ENCODE peak calls at places on chromosomes 12 and 14, in nine cellular contexts. One of them, this sample, is unnamed.

GRCh38 chr12:111578971-111579340 is 20.2 kb downstream of the ATXN2 start:
- DNase-seq in sigmoid colon: no peak
- DNase-seq in endothelial cell of umbilical vein: no peak
- DNase-seq in A549: no peak
- DNase-seq in HepG2: no peak
- DNase-seq in adrenal gland: no peak
- DNase-seq in heart left ventricle: no peak
- DNase-seq in IMR-90: no peak
- DNase-seq in Peyer's patch: no peak
- DNase-seq in this sample: no peak

GRCh38 chr12:65152586-65152985 is 16.8 kb upstream of the LEMD3 start:
- DNase-seq in sigmoid colon: no peak
- DNase-seq in endothelial cell of umbilical vein: no peak
- DNase-seq in A549: no peak
- DNase-seq in HepG2: no peak
- DNase-seq in adrenal gland: no peak
- DNase-seq in heart left ventricle: no peak
- DNase-seq in IMR-90: no peak
- DNase-seq in Peyer's patch: no peak
- DNase-seq in this sample: no peak

GRCh38 chr12:11958216-11959091 is 112.3 kb upstream of the BCL2L14 start:
- DNase-seq in sigmoid colon: no peak
- DNase-seq in endothelial cell of umbilical vein: peak; percentile 83
- DNase-seq in A549: peak; percentile 42
- DNase-seq in HepG2: peak; percentile 8
- DNase-seq in adrenal gland: no peak
- DNase-seq in heart left ventricle: no peak
- DNase-seq in IMR-90: peak; percentile 95
- DNase-seq in Peyer's patch: no peak
- DNase-seq in this sample: no peak

GRCh38 chr14:22887260-22887989 is 4.4 kb downstream of the REM2 start:
- DNase-seq in sigmoid colon: peak; percentile 80
- DNase-seq in endothelial cell of umbilical vein: no peak
- DNase-seq in A549: peak; percentile 67
- DNase-seq in HepG2: no peak
- DNase-seq in adrenal gland: peak; percentile 82
- DNase-seq in heart left ventricle: no peak
- DNase-seq in IMR-90: peak; percentile 75
- DNase-seq in Peyer's patch: peak; percentile 87
- DNase-seq in this sample: peak; percentile 82

GRCh38 chr14:22689186-22689585 is 45.0 kb upstream of the OR6J1 start:
- DNase-seq in sigmoid colon: no peak
- DNase-seq in endothelial cell of umbilical vein: peak; percentile 96
- DNase-seq in A549: no peak
- DNase-seq in HepG2: peak; percentile 91
- DNase-seq in adrenal gland: no peak
- DNase-seq in heart left ventricle: no peak
- DNase-seq in IMR-90: peak; percentile 92
- DNase-seq in Peyer's patch: no peak
- DNase-seq in this sample: no peak

GRCh38 chr14:75980856-75981255 is 939 bp downstream of the TGFB3 start:
- DNase-seq in sigmoid colon: peak; percentile 76
- DNase-seq in endothelial cell of umbilical vein: no peak
- DNase-seq in A549: no peak
- DNase-seq in HepG2: no peak
- DNase-seq in adrenal gland: no peak
- DNase-seq in heart left ventricle: no peak
- DNase-seq in IMR-90: no peak
- DNase-seq in Peyer's patch: no peak
- DNase-seq in this sample: peak; percentile 49

GRCh38 chr12:124713436-124714082 is 146.1 kb upstream of the NCOR2 start:
- DNase-seq in sigmoid colon: peak; percentile 81
- DNase-seq in endothelial cell of umbilical vein: peak; percentile 96
- DNase-seq in A549: no peak
- DNase-seq in HepG2: no peak
- DNase-seq in adrenal gland: peak; percentile 60
- DNase-seq in heart left ventricle: peak; percentile 45
- DNase-seq in IMR-90: peak; percentile 89
- DNase-seq in Peyer's patch: no peak
- DNase-seq in this sample: no peak

GRCh38 chr12:38666425-38666824 is 239.0 kb downstream of the CPNE8 start:
- DNase-seq in sigmoid colon: no peak
- DNase-seq in endothelial cell of umbilical vein: no peak
- DNase-seq in A549: no peak
- DNase-seq in HepG2: no peak
- DNase-seq in adrenal gland: no peak
- DNase-seq in heart left ventricle: no peak
- DNase-seq in IMR-90: no peak
- DNase-seq in Peyer's patch: no peak
- DNase-seq in this sample: no peak

GRCh38 chr12:67957383-67957782 is 31.9 kb upstream of the IFNG-AS1 start:
- DNase-seq in sigmoid colon: no peak
- DNase-seq in endothelial cell of umbilical vein: no peak
- DNase-seq in A549: no peak
- DNase-seq in HepG2: no peak
- DNase-seq in adrenal gland: no peak
- DNase-seq in heart left ventricle: no peak
- DNase-seq in IMR-90: no peak
- DNase-seq in Peyer's patch: no peak
- DNase-seq in this sample: no peak

GRCh38 chr12:124006582-124007170 is 33.7 kb downstream of the ZNF664 start:
- DNase-seq in sigmoid colon: no peak
- DNase-seq in endothelial cell of umbilical vein: no peak
- DNase-seq in A549: no peak
- DNase-seq in HepG2: no peak
- DNase-seq in adrenal gland: no peak
- DNase-seq in heart left ventricle: no peak
- DNase-seq in IMR-90: no peak
- DNase-seq in Peyer's patch: no peak
- DNase-seq in this sample: no peak

GRCh38 chr14:44505588-44505987 is 1.5 kb downstream of the FSCB start:
- DNase-seq in sigmoid colon: no peak
- DNase-seq in endothelial cell of umbilical vein: no peak
- DNase-seq in A549: no peak
- DNase-seq in HepG2: no peak
- DNase-seq in adrenal gland: no peak
- DNase-seq in heart left ventricle: no peak
- DNase-seq in IMR-90: no peak
- DNase-seq in Peyer's patch: no peak
- DNase-seq in this sample: no peak

GRCh38 chr12:70327541-70327940 is 38.5 kb upstream of the KCNMB4 start:
- DNase-seq in sigmoid colon: no peak
- DNase-seq in endothelial cell of umbilical vein: no peak
- DNase-seq in A549: no peak
- DNase-seq in HepG2: no peak
- DNase-seq in adrenal gland: no peak
- DNase-seq in heart left ventricle: no peak
- DNase-seq in IMR-90: no peak
- DNase-seq in Peyer's patch: no peak
- DNase-seq in this sample: no peak

GRCh38 chr12:65649126-65649525 is 175.2 kb upstream of the HMGA2 start:
- DNase-seq in sigmoid colon: no peak
- DNase-seq in endothelial cell of umbilical vein: peak; percentile 98
- DNase-seq in A549: peak; percentile 72
- DNase-seq in HepG2: no peak
- DNase-seq in adrenal gland: peak; percentile 31
- DNase-seq in heart left ventricle: no peak
- DNase-seq in IMR-90: peak; percentile 100
- DNase-seq in Peyer's patch: peak; percentile 61
- DNase-seq in this sample: peak; percentile 28

GRCh38 chr12:74337951-74338350 is 199.7 kb upstream of the ATXN7L3B start:
- DNase-seq in sigmoid colon: no peak
- DNase-seq in endothelial cell of umbilical vein: peak; percentile 81
- DNase-seq in A549: peak; percentile 10
- DNase-seq in HepG2: peak; percentile 9
- DNase-seq in adrenal gland: no peak
- DNase-seq in heart left ventricle: no peak
- DNase-seq in IMR-90: peak; percentile 64
- DNase-seq in Peyer's patch: no peak
- DNase-seq in this sample: no peak

GRCh38 chr14:29993148-29993547 is 65.5 kb upstream of the PRKD1 start:
- DNase-seq in sigmoid colon: no peak
- DNase-seq in endothelial cell of umbilical vein: no peak
- DNase-seq in A549: no peak
- DNase-seq in HepG2: no peak
- DNase-seq in adrenal gland: no peak
- DNase-seq in heart left ventricle: no peak
- DNase-seq in IMR-90: no peak
- DNase-seq in Peyer's patch: no peak
- DNase-seq in this sample: no peak

GRCh38 chr12:55842681-55843429 is at the start of gene MMP19:
- DNase-seq in sigmoid colon: peak; percentile 76
- DNase-seq in endothelial cell of umbilical vein: no peak
- DNase-seq in A549: no peak
- DNase-seq in HepG2: peak; percentile 46
- DNase-seq in adrenal gland: peak; percentile 35
- DNase-seq in heart left ventricle: no peak
- DNase-seq in IMR-90: peak; percentile 82
- DNase-seq in Peyer's patch: no peak
- DNase-seq in this sample: no peak

GRCh38 chr12:65121049-65121955 is at the start of gene WIF1:
- DNase-seq in sigmoid colon: peak; percentile 60
- DNase-seq in endothelial cell of umbilical vein: peak; percentile 22
- DNase-seq in A549: no peak
- DNase-seq in HepG2: no peak
- DNase-seq in adrenal gland: peak; percentile 5
- DNase-seq in heart left ventricle: peak; percentile 19
- DNase-seq in IMR-90: no peak
- DNase-seq in Peyer's patch: peak; percentile 46
- DNase-seq in this sample: peak; percentile 39

GRCh38 chr12:123987022-123987421 is 14.0 kb downstream of the ZNF664 start:
- DNase-seq in sigmoid colon: no peak
- DNase-seq in endothelial cell of umbilical vein: no peak
- DNase-seq in A549: no peak
- DNase-seq in HepG2: no peak
- DNase-seq in adrenal gland: no peak
- DNase-seq in heart left ventricle: no peak
- DNase-seq in IMR-90: no peak
- DNase-seq in Peyer's patch: no peak
- DNase-seq in this sample: no peak

GRCh38 chr12:72272731-72273498 is 745 bp downstream of the TRHDE start:
- DNase-seq in sigmoid colon: no peak
- DNase-seq in endothelial cell of umbilical vein: no peak
- DNase-seq in A549: no peak
- DNase-seq in HepG2: no peak
- DNase-seq in adrenal gland: no peak
- DNase-seq in heart left ventricle: peak; percentile 16
- DNase-seq in IMR-90: peak; percentile 58
- DNase-seq in Peyer's patch: no peak
- DNase-seq in this sample: no peak
- TF ChIP-seq POLR2A in sigmoid colon: no peak
- TF ChIP-seq POLR2A in endothelial cell of umbilical vein: no peak
- TF ChIP-seq POLR2A in A549: no peak
- TF ChIP-seq POLR2A in HepG2: no peak
- TF ChIP-seq POLR2A in adrenal gland: no peak
- TF ChIP-seq POLR2A in heart left ventricle: no peak
- TF ChIP-seq POLR2A in IMR-90: peak; percentile 41
- TF ChIP-seq POLR2A in Peyer's patch: no peak
- TF ChIP-seq POLR2A in this sample: no peak

GRCh38 chr12:666066-666465 is 2.8 kb upstream of the NINJ2 start:
- DNase-seq in sigmoid colon: no peak
- DNase-seq in endothelial cell of umbilical vein: no peak
- DNase-seq in A549: no peak
- DNase-seq in HepG2: no peak
- DNase-seq in adrenal gland: no peak
- DNase-seq in heart left ventricle: no peak
- DNase-seq in IMR-90: no peak
- DNase-seq in Peyer's patch: no peak
- DNase-seq in this sample: no peak
- H3K4me1 ChIP-seq in sigmoid colon: peaks cover 16% of the 10 kb centered on the region
- H3K4me1 ChIP-seq in endothelial cell of umbilical vein: no peaks in the 10 kb centered on the region
- H3K4me1 ChIP-seq in A549: peaks cover 14% of the 10 kb centered on the region
- H3K4me1 ChIP-seq in HepG2: peaks cover 46% of the 10 kb centered on the region
- H3K4me1 ChIP-seq in adrenal gland: peaks cover 9% of the 10 kb centered on the region
- H3K4me1 ChIP-seq in heart left ventricle: peaks cover 25% of the 10 kb centered on the region
- H3K4me1 ChIP-seq in IMR-90: no peaks in the 10 kb centered on the region
- H3K4me1 ChIP-seq in Peyer's patch: no peaks in the 10 kb centered on the region
- H3K4me1 ChIP-seq in this sample: peaks cover 4% of the 10 kb centered on the region

DNA sequence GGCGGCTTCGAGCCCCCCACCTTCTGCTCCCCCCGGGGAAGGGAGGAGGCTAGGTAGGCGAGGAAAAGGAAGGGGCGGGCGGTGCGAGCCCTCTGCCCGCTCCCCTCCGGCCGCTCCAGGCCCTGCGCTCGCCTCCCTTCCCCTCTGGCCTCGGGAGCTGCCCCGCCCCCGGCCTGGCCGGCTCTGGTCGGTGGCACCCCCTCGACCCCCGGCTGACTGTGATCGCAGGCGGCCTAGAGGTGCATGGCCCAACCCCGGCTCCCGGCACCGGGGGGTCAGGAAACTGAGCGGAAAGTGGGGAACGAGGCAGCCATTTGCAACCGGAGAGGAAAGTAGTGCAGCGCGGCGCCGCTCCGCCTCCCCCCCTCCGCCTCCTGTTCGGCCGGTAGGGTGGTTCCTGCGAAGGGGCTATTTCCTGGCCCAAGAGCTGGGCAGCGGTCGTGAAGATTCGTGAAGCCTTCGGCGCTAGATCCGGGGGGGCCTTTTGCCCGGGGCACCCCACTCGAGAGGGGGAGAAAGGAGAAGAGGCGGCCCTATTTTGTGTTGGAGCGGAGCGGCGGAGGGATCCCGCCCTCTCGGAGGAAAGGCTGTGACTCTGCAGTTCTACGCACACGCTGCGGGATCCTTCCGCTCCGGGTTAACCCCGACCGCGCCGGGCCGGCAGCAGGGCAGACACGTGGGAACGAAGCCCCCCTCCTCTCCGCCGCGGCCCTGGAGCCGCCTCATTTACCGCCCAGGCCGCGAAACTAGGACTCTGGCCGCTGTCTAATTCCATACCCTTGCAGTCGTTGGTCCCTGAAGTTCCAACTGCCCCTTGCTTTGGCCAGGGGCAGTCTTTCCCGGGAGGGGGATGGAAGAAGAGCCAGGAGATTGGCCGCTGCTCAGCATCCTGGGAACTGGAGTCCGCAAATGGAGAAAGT is at the start of gene KMT2D:
- DNase-seq in sigmoid colon: peak; percentile 96
- DNase-seq in endothelial cell of umbilical vein: peak; percentile 92
- DNase-seq in A549: peak; percentile 95
- DNase-seq in HepG2: peak; percentile 84
- DNase-seq in adrenal gland: peak; percentile 93
- DNase-seq in heart left ventricle: peak; percentile 94
- DNase-seq in IMR-90: peak; percentile 96
- DNase-seq in Peyer's patch: peak; percentile 95
- DNase-seq in this sample: peak; percentile 89
- TF ChIP-seq POLR2A in sigmoid colon: peak; percentile 58
- TF ChIP-seq POLR2A in endothelial cell of umbilical vein: peak; percentile 85
- TF ChIP-seq POLR2A in A549: peak; percentile 59
- TF ChIP-seq POLR2A in HepG2: peak; percentile 48
- TF ChIP-seq POLR2A in adrenal gland: peak; percentile 7
- TF ChIP-seq POLR2A in heart left ventricle: peak; percentile 50
- TF ChIP-seq POLR2A in IMR-90: peak; percentile 48
- TF ChIP-seq POLR2A in Peyer's patch: peak; percentile 27
- TF ChIP-seq POLR2A in this sample: peak; percentile 37

DNA sequence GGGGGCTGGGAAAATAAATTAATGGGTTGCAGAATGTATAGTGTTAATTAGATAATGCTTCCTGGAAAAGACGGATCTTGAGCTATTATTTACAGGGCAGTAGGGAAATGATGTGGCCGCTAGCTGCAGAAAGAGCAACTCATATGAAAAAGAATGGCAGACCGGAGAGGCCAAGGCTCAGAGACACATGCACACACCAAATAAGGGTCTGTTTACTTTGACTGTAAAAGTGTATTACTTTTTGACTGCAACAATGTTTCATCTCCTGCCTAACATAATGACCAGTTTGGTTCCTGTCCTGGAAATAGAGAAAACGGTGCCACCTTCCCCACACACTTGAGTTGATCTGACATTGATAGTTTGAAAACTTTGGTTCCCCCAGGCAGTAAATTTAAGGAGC is 290.9 kb downstream of the CACNA1C start:
- DNase-seq in sigmoid colon: no peak
- DNase-seq in endothelial cell of umbilical vein: no peak
- DNase-seq in A549: no peak
- DNase-seq in HepG2: no peak
- DNase-seq in adrenal gland: no peak
- DNase-seq in heart left ventricle: no peak
- DNase-seq in IMR-90: no peak
- DNase-seq in Peyer's patch: no peak
- DNase-seq in this sample: no peak
- H3K4me1 ChIP-seq in sigmoid colon: peaks cover 98% of the 10 kb centered on the region
- H3K4me1 ChIP-seq in endothelial cell of umbilical vein: peaks cover 6% of the 10 kb centered on the region
- H3K4me1 ChIP-seq in A549: no peaks in the 10 kb centered on the region
- H3K4me1 ChIP-seq in HepG2: no peaks in the 10 kb centered on the region
- H3K4me1 ChIP-seq in adrenal gland: no peaks in the 10 kb centered on the region
- H3K4me1 ChIP-seq in heart left ventricle: peaks cover 36% of the 10 kb centered on the region
- H3K4me1 ChIP-seq in IMR-90: peaks cover 37% of the 10 kb centered on the region
- H3K4me1 ChIP-seq in Peyer's patch: no peaks in the 10 kb centered on the region
- H3K4me1 ChIP-seq in this sample: no peaks in the 10 kb centered on the region

This sample was measured in prostate gland.